ENCODE peak calls at places on chromosomes 11 and 22, in four cellular contexts. One of them, this sample, is unnamed.
A peak's percentile ranks its signal among the peaks of the same experiment; 100 is the strongest.

GRCh38 chr11:20443596-20443995 is 56.1 kb downstream of the PRMT3 start:
- DNase-seq in HFF-Myc: no peak
- DNase-seq in retinal pigment epithelial cell: peak; percentile 0
- DNase-seq in bronchial epithelial cell: peak; percentile 35
- DNase-seq in this sample: peak; percentile 36

GRCh38 chr11:124123587-124123986 is 8.3 kb downstream of the VWA5A start:
- DNase-seq in retinal pigment epithelial cell: no peak
- DNase-seq in bronchial epithelial cell: no peak
- DNase-seq in HFF-Myc: no peak
- DNase-seq in this sample: no peak

GRCh38 chr11:75603791-75604736 is 42.0 kb downstream of the SERPINH1 start:
- DNase-seq in retinal pigment epithelial cell: peak; percentile 83
- DNase-seq in HFF-Myc: peak; percentile 61
- DNase-seq in bronchial epithelial cell: peak; percentile 97
- DNase-seq in this sample: peak; percentile 89

GRCh38 chr22:22702159-22702873 is 57.9 kb downstream of the GGTLC2 start:
- DNase-seq in HFF-Myc: no peak
- DNase-seq in retinal pigment epithelial cell: no peak
- DNase-seq in bronchial epithelial cell: no peak
- DNase-seq in this sample: peak; percentile 19

GRCh38 chr11:92276773-92277172 is 52.2 kb downstream of the FAT3 start:
- DNase-seq in retinal pigment epithelial cell: no peak
- DNase-seq in HFF-Myc: peak; percentile 30
- DNase-seq in bronchial epithelial cell: no peak
- DNase-seq in this sample: peak; percentile 22

GRCh38 chr11:2796508-2797180 is 88.9 kb downstream of the CDKN1C start:
- DNase-seq in retinal pigment epithelial cell: no peak
- DNase-seq in HFF-Myc: no peak
- DNase-seq in bronchial epithelial cell: no peak
- DNase-seq in this sample: no peak

GRCh38 chr11:102940714-102941588 is 14.6 kb downstream of the MMP13 start:
- DNase-seq in retinal pigment epithelial cell: peak; percentile 26
- DNase-seq in HFF-Myc: peak; percentile 70
- DNase-seq in bronchial epithelial cell: peak; percentile 73
- DNase-seq in this sample: peak; percentile 71

GRCh38 chr22:39664485-39665200 is 94.1 kb downstream of the CACNA1I start:
- DNase-seq in retinal pigment epithelial cell: no peak
- DNase-seq in HFF-Myc: no peak
- DNase-seq in bronchial epithelial cell: no peak
- DNase-seq in this sample: no peak

GRCh38 chr22:39292561-39293074 is 26.8 kb downstream of the RPL3 start:
- DNase-seq in bronchial epithelial cell: peak; percentile 93
- DNase-seq in HFF-Myc: peak; percentile 64
- DNase-seq in retinal pigment epithelial cell: peak; percentile 73
- DNase-seq in this sample: peak; percentile 95

GRCh38 chr11:130522284-130522961 is 74.0 kb downstream of the ADAMTS15 start:
- DNase-seq in retinal pigment epithelial cell: peak; percentile 96
- DNase-seq in bronchial epithelial cell: peak; percentile 81
- DNase-seq in HFF-Myc: peak; percentile 42
- DNase-seq in this sample: peak; percentile 87

GRCh38 chr11:75654314-75654713 is 14.5 kb downstream of the MAP6 start:
- DNase-seq in retinal pigment epithelial cell: no peak
- DNase-seq in HFF-Myc: no peak
- DNase-seq in bronchial epithelial cell: peak; percentile 91
- DNase-seq in this sample: peak; percentile 78

GRCh38 chr11:12723410-12724297 is 49.4 kb downstream of the TEAD1 start:
- DNase-seq in bronchial epithelial cell: peak; percentile 97
- DNase-seq in retinal pigment epithelial cell: no peak
- DNase-seq in HFF-Myc: peak; percentile 46
- DNase-seq in this sample: peak; percentile 98

GRCh38 chr11:17652556-17652955 is 66.8 kb upstream of the MYOD1 start:
- DNase-seq in HFF-Myc: no peak
- DNase-seq in bronchial epithelial cell: no peak
- DNase-seq in retinal pigment epithelial cell: no peak
- DNase-seq in this sample: no peak

GRCh38 chr11:130217133-130217631 is 57.6 kb downstream of the ST14 start:
- DNase-seq in bronchial epithelial cell: no peak
- DNase-seq in HFF-Myc: no peak
- DNase-seq in retinal pigment epithelial cell: no peak
- DNase-seq in this sample: no peak

GRCh38 chr22:31284756-31285155 is 7.5 kb downstream of the PIK3IP1 start:
- DNase-seq in HFF-Myc: no peak
- DNase-seq in bronchial epithelial cell: no peak
- DNase-seq in retinal pigment epithelial cell: no peak
- DNase-seq in this sample: no peak

GRCh38 chr11:35622070-35622469 is 3.8 kb downstream of the FJX1 start:
- DNase-seq in retinal pigment epithelial cell: peak; percentile 65
- DNase-seq in HFF-Myc: no peak
- DNase-seq in bronchial epithelial cell: peak; percentile 95
- DNase-seq in this sample: peak; percentile 94

GRCh38 chr22:49368976-49369725 is 458.5 kb downstream of the BRD1 start:
- DNase-seq in retinal pigment epithelial cell: no peak
- DNase-seq in bronchial epithelial cell: no peak
- DNase-seq in HFF-Myc: no peak
- DNase-seq in this sample: no peak

GRCh38 chr22:23800297-23801237 is 13.8 kb downstream of the SMARCB1 start:
- DNase-seq in HFF-Myc: no peak
- DNase-seq in retinal pigment epithelial cell: no peak
- DNase-seq in bronchial epithelial cell: no peak
- DNase-seq in this sample: no peak

GRCh38 chr11:15349413-15349812 is 234.7 kb downstream of the INSC start:
- DNase-seq in HFF-Myc: no peak
- DNase-seq in retinal pigment epithelial cell: no peak
- DNase-seq in bronchial epithelial cell: no peak
- DNase-seq in this sample: no peak

GRCh38 chr11:129331217-129331616 is 44.4 kb upstream of the BARX2 start:
- DNase-seq in bronchial epithelial cell: peak; percentile 78
- DNase-seq in HFF-Myc: no peak
- DNase-seq in retinal pigment epithelial cell: no peak
- DNase-seq in this sample: peak; percentile 67

GRCh38 chr22:17781319-17782031 is 7.2 kb upstream of the BID start:
- DNase-seq in HFF-Myc: no peak
- DNase-seq in bronchial epithelial cell: peak; percentile 92
- DNase-seq in retinal pigment epithelial cell: peak; percentile 46
- DNase-seq in this sample: peak; percentile 93

GRCh38 chr22:24331468-24332440 is 61.1 kb downstream of the SPECC1L start:
- DNase-seq in HFF-Myc: no peak
- DNase-seq in retinal pigment epithelial cell: no peak
- DNase-seq in bronchial epithelial cell: no peak
- DNase-seq in this sample: no peak

GRCh38 chr22:21917206-21917958 is 35.3 kb downstream of the PPM1F start:
- DNase-seq in bronchial epithelial cell: no peak
- DNase-seq in HFF-Myc: no peak
- DNase-seq in retinal pigment epithelial cell: peak; percentile 22
- DNase-seq in this sample: no peak

GRCh38 chr11:35494966-35495365 is 30.4 kb downstream of the PAMR1 start:
- DNase-seq in bronchial epithelial cell: no peak
- DNase-seq in retinal pigment epithelial cell: no peak
- DNase-seq in HFF-Myc: no peak
- DNase-seq in this sample: no peak

GRCh38 chr11:118895093-118896039 is 11.7 kb downstream of the CXCR5 start:
- DNase-seq in retinal pigment epithelial cell: no peak
- DNase-seq in bronchial epithelial cell: no peak
- DNase-seq in HFF-Myc: no peak
- DNase-seq in this sample: no peak

GRCh38 chr11:128859563-128860441 is 7.3 kb downstream of the KCNJ1 start:
- DNase-seq in bronchial epithelial cell: peak; percentile 52
- DNase-seq in retinal pigment epithelial cell: no peak
- DNase-seq in HFF-Myc: no peak
- DNase-seq in this sample: peak; percentile 75

GRCh38 chr11:43649921-43650320 is 30.6 kb upstream of the HSD17B12 start:
- DNase-seq in bronchial epithelial cell: no peak
- DNase-seq in retinal pigment epithelial cell: no peak
- DNase-seq in HFF-Myc: no peak
- DNase-seq in this sample: no peak

GRCh38 chr11:120880791-120881190 is 143.1 kb upstream of the TBCEL start:
- DNase-seq in bronchial epithelial cell: no peak
- DNase-seq in HFF-Myc: no peak
- DNase-seq in retinal pigment epithelial cell: no peak
- DNase-seq in this sample: no peak

GRCh38 chr11:55942785-55943392 is 6.7 kb upstream of the OR5I1 start:
- DNase-seq in HFF-Myc: peak; percentile 2
- DNase-seq in retinal pigment epithelial cell: no peak
- DNase-seq in bronchial epithelial cell: peak; percentile 61
- DNase-seq in this sample: peak; percentile 57

GRCh38 chr22:42340150-42340549 is 69.7 kb upstream of the TCF20 start:
- DNase-seq in bronchial epithelial cell: no peak
- DNase-seq in HFF-Myc: no peak
- DNase-seq in retinal pigment epithelial cell: no peak
- DNase-seq in this sample: no peak

GRCh38 chr22:46775364-46775758 is 12.9 kb downstream of the TBC1D22A start:
- DNase-seq in bronchial epithelial cell: no peak
- DNase-seq in HFF-Myc: no peak
- DNase-seq in retinal pigment epithelial cell: no peak
- DNase-seq in this sample: no peak

GRCh38 chr22:38267086-38267485 is 5.7 kb downstream of the TMEM184B start:
- DNase-seq in bronchial epithelial cell: no peak
- DNase-seq in retinal pigment epithelial cell: no peak
- DNase-seq in HFF-Myc: no peak
- DNase-seq in this sample: no peak

GRCh38 chr11:78083036-78083435 is 3.4 kb upstream of the NDUFC2 start:
- DNase-seq in bronchial epithelial cell: no peak
- DNase-seq in retinal pigment epithelial cell: no peak
- DNase-seq in HFF-Myc: no peak
- DNase-seq in this sample: no peak

GRCh38 chr22:46734830-46735453 is 3.1 kb downstream of the CERK start:
- DNase-seq in bronchial epithelial cell: no peak
- DNase-seq in HFF-Myc: no peak
- DNase-seq in retinal pigment epithelial cell: no peak
- DNase-seq in this sample: no peak

GRCh38 chr22:34917239-34917638 is 148.7 kb upstream of the ISX start:
- DNase-seq in retinal pigment epithelial cell: no peak
- DNase-seq in bronchial epithelial cell: no peak
- DNase-seq in HFF-Myc: no peak
- DNase-seq in this sample: no peak

GRCh38 chr22:27252282-27253049 is 549.1 kb downstream of the MN1 start:
- DNase-seq in HFF-Myc: peak; percentile 22
- DNase-seq in bronchial epithelial cell: peak; percentile 89
- DNase-seq in retinal pigment epithelial cell: peak; percentile 50
- DNase-seq in this sample: peak; percentile 91

GRCh38 chr11:20363500-20364411 is at the start of gene HTATIP2:
- DNase-seq in HFF-Myc: no peak
- DNase-seq in bronchial epithelial cell: peak; percentile 46
- DNase-seq in retinal pigment epithelial cell: no peak
- DNase-seq in this sample: peak; percentile 66

GRCh38 chr11:88355887-88356286 is 18.4 kb upstream of the CTSC start:
- DNase-seq in bronchial epithelial cell: no peak
- DNase-seq in HFF-Myc: no peak
- DNase-seq in retinal pigment epithelial cell: no peak
- DNase-seq in this sample: no peak

GRCh38 chr22:25448435-25449051 is 115.9 kb upstream of the GRK3 start:
- DNase-seq in retinal pigment epithelial cell: no peak
- DNase-seq in bronchial epithelial cell: peak; percentile 16
- DNase-seq in HFF-Myc: no peak
- DNase-seq in this sample: peak; percentile 21

GRCh38 chr11:8294251-8294935 is 30.7 kb upstream of the LMO1 start:
- DNase-seq in bronchial epithelial cell: no peak
- DNase-seq in HFF-Myc: no peak
- DNase-seq in retinal pigment epithelial cell: no peak
- DNase-seq in this sample: no peak

This sample was measured in epithelial cell of esophagus.